ENCODE peak calls at places on chromosomes 12 and 14, in five cellular contexts. J is A549, F is HepG2, E is K562, A is H1. V is an unnamed sample.

GRCh38 chr14:51118993-51119392 is 24.1 kb upstream of the TRIM9 start:
- DNase-seq in J (no peak), F (no peak), E (no peak), A (no peak), V (no peak)

GRCh38 chr12:27422697-27423096 is 23.8 kb upstream of the SMCO2 start:
- DNase-seq in J (no peak), F (no peak), E (no peak), A (no peak), V (no peak)

GRCh38 chr14:69044965-69045555 is 66.0 kb upstream of the ACTN1 start:
- DNase-seq in J (no peak), F (no peak), E (no peak), A (no peak), V (no peak)

GRCh38 chr12:83321971-83322370 is 635.3 kb downstream of the TMTC2 start:
- DNase-seq in J (no peak), F (no peak), E (no peak), A (no peak), V (no peak)

GRCh38 chr12:991350-992278 is 591 bp downstream of the ERC1 start:
- DNase-seq in J (peak), F (no peak), E (peak), A (peak), V (no peak)

GRCh38 chr12:52087961-52088820 is 8.7 kb downstream of the SMIM41 start:
- DNase-seq in J (no peak), F (no peak), E (no peak), A (no peak), V (no peak)

GRCh38 chr14:101103321-101103901 is 199.9 kb upstream of the RTL1 start:
- DNase-seq in J (no peak), F (no peak), E (no peak), A (no peak), V (no peak)

GRCh38 chr12:49091056-49091835 is 3.4 kb downstream of the DHH start:
- DNase-seq in J (no peak), F (no peak), E (no peak), A (peak), V (no peak)

GRCh38 chr12:27434673-27435565 is 11.6 kb upstream of the SMCO2 start:
- DNase-seq in J (peak), F (no peak), E (peak), A (no peak), V (no peak)

GRCh38 chr12:3130053-3130805 is 53.0 kb downstream of the TSPAN9 start:
- DNase-seq in J (no peak), F (no peak), E (no peak), A (no peak), V (no peak)

GRCh38 chr12:79555006-79555925 is 135.5 kb downstream of the PAWR start:
- DNase-seq in J (no peak), F (peak), E (no peak), A (no peak), V (no peak)

GRCh38 chr12:86312258-86312657 is 56.1 kb upstream of the MGAT4C start:
- DNase-seq in J (no peak), F (no peak), E (no peak), A (no peak), V (no peak)

GRCh38 chr12:50105913-50106450 is 2.2 kb downstream of the GPD1 start:
- DNase-seq in J (no peak), F (no peak), E (no peak), A (no peak), V (no peak)

GRCh38 chr12:76614364-76614763 is 54.8 kb upstream of the OSBPL8 start:
- DNase-seq in J (no peak), F (no peak), E (no peak), A (no peak), V (no peak)

GRCh38 chr12:9634177-9634803 is 26.6 kb upstream of the KLRB1 start:
- DNase-seq in J (peak), F (peak), E (peak), A (peak), V (no peak)

GRCh38 chr12:14960548-14961465 is 594 bp downstream of the ARHGDIB start:
- DNase-seq in J (no peak), F (no peak), E (no peak), A (no peak), V (no peak)

GRCh38 chr12:91155990-91156389 is 26.6 kb downstream of the DCN start:
- DNase-seq in J (no peak), F (no peak), E (no peak), A (no peak), V (no peak)

GRCh38 chr12:126051611-126052107 is 986.4 kb downstream of the AACS start:
- DNase-seq in J (no peak), F (no peak), E (no peak), A (no peak), V (no peak)

GRCh38 chr14:34837801-34838322 is 37.3 kb downstream of the BAZ1A start:
- DNase-seq in J (no peak), F (peak), E (no peak), A (no peak), V (no peak)

GRCh38 chr14:64091217-64091616 is 203.0 kb downstream of the ESR2 start:
- DNase-seq in J (no peak), F (no peak), E (no peak), A (no peak), V (no peak)

GRCh38 chr14:79515158-79515557 is 696.1 kb downstream of the DIO2 start:
- DNase-seq in J (no peak), F (no peak), E (no peak), A (no peak), V (no peak)

GRCh38 chr12:54428050-54429013 is 9.3 kb upstream of the ITGA5 start:
- DNase-seq in J (no peak), F (no peak), E (peak), A (no peak), V (no peak)

GRCh38 chr12:42691991-42692557 is 102.5 kb upstream of the PRICKLE1 start:
- DNase-seq in J (peak), F (peak), E (no peak), A (no peak), V (no peak)

GRCh38 chr14:90522585-90523191 is 125.9 kb downstream of the CALM1 start:
- DNase-seq in J (no peak), F (no peak), E (no peak), A (no peak), V (no peak)

GRCh38 chr12:79524507-79525148 is 166.1 kb downstream of the PAWR start:
- DNase-seq in J (no peak), F (no peak), E (no peak), A (no peak), V (no peak)

GRCh38 chr12:30598889-30599288 is 96.8 kb downstream of the IPO8 start:
- DNase-seq in J (no peak), F (no peak), E (no peak), A (no peak), V (no peak)
- TF ChIP-seq KDM1A in J (no peak), F (no peak), E (no peak), A (no peak), V (no peak)

GRCh38 chr12:130026608-130027176 is 122.9 kb upstream of the TMEM132D start:
- DNase-seq in J (peak), F (peak), E (peak), A (peak), V (no peak)

GRCh38 chr12:130031571-130032189 is 127.9 kb upstream of the TMEM132D start:
- DNase-seq in J (peak), F (peak), E (peak), A (peak), V (no peak)

GRCh38 chr12:130027798-130028197 is 124.0 kb upstream of the TMEM132D start:
- DNase-seq in J (no peak), F (no peak), E (no peak), A (no peak), V (no peak)

GRCh38 chr12:130029151-130029550 is 125.3 kb upstream of the TMEM132D start:
- DNase-seq in J (no peak), F (no peak), E (no peak), A (no peak), V (no peak)

GRCh38 chr12:130031041-130031440 is 127.2 kb upstream of the TMEM132D start:
- DNase-seq in J (no peak), F (no peak), E (no peak), A (no peak), V (no peak)
- TF ChIP-seq KDM1A in J (no peak), F (no peak), E (no peak), A (no peak), V (no peak)

GRCh38 chr12:95790912-95791849 is 617 bp upstream of the NTN4 start:
- DNase-seq in J (peak), F (no peak), E (no peak), A (peak), V (no peak)
- TF ChIP-seq KDM1A in J (no peak), F (no peak), E (no peak), A (no peak), V (no peak)

GRCh38 chr12:107684029-107684790 is 1.4 kb upstream of the PWP1 start:
- DNase-seq in J (no peak), F (no peak), E (no peak), A (no peak), V (no peak)
- TF ChIP-seq KDM1A in J (no peak), F (no peak), E (no peak), A (no peak), V (no peak)

GRCh38 chr12:56189918-56190694 is 823 bp upstream of the SMARCC2 start:
- DNase-seq in J (peak), F (peak), E (peak), A (peak), V (peak)
- TF ChIP-seq KDM1A in J (no peak), F (peak), E (no peak), A (peak), V (no peak)

V was measured in GM12878.